ENCODE peak calls at places on chromosomes 2 and 18, in four cellular contexts. A is neural progenitor cell; R is naive thymus-derived CD4-positive, alpha-beta T cell; K is NB4. H is an unnamed sample.

GRCh38 chr18:1965541-1965940 is 605.8 kb downstream of the METTL4 start:
- DNase-seq in A (no peak), R (no peak), K (no peak), H (no peak)

GRCh38 chr2:234771985-234772774 is 179.6 kb upstream of the SH3BP4 start:
- DNase-seq in A (no peak), R (no peak), K (no peak), H (no peak)

GRCh38 chr18:79693561-79694205 is 14.1 kb downstream of the CTDP1 start:
- DNase-seq in A (peak; percentile 47), R (no peak), K (no peak), H (no peak)

GRCh38 chr2:34831096-34831495 is 1232.0 kb upstream of the FAM98A start:
- DNase-seq in A (no peak), R (no peak), K (no peak), H (no peak)

GRCh38 chr2:55992465-55992864 is 68.9 kb upstream of the EFEMP1 start:
- DNase-seq in A (no peak), R (no peak), K (no peak), H (no peak)

GRCh38 chr18:54742654-54743053 is 85.6 kb upstream of the RAB27B start:
- DNase-seq in A (no peak), R (no peak), K (no peak), H (no peak)

GRCh38 chr2:8378016-8378810 is 303.6 kb upstream of the ID2 start:
- DNase-seq in A (no peak), R (no peak), K (no peak), H (no peak)

GRCh38 chr2:84807063-84807485 is 73.8 kb downstream of the TRABD2A start:
- DNase-seq in A (no peak), R (no peak), K (no peak), H (no peak)

GRCh38 chr2:235215248-235215647 is 263.4 kb downstream of the SH3BP4 start:
- DNase-seq in A (no peak), R (no peak), K (no peak), H (no peak)

GRCh38 chr18:69763821-69764220 is 183.9 kb downstream of the CD226 start:
- DNase-seq in A (no peak), R (no peak), K (peak; percentile 1), H (no peak)

GRCh38 chr2:152344561-152345195 is 9.7 kb downstream of the FMNL2 start:
- DNase-seq in A (no peak), R (no peak), K (no peak), H (no peak)

GRCh38 chr18:46917808-46918600 is 602 bp downstream of the KATNAL2 start:
- DNase-seq in A (peak; percentile 48), R (peak; percentile 28), K (peak; percentile 50), H (peak; percentile 1)

GRCh38 chr2:181128199-181128598 is 147.8 kb downstream of the UBE2E3 start:
- DNase-seq in A (no peak), R (no peak), K (no peak), H (no peak)

GRCh38 chr2:162750033-162750432 is 88.5 kb downstream of the KCNH7 start:
- DNase-seq in A (no peak), R (no peak), K (no peak), H (no peak)

GRCh38 chr18:10046178-10046807 is 132.5 kb downstream of the VAPA start:
- DNase-seq in A (no peak), R (no peak), K (no peak), H (no peak)

GRCh38 chr2:156340818-156341481 is 8.4 kb upstream of the NR4A2 start:
- DNase-seq in A (peak; percentile 61), R (peak; percentile 28), K (peak; percentile 63), H (no peak)

GRCh38 chr2:60756097-60757087 is at the start of gene PAPOLG:
- DNase-seq in A (peak; percentile 99), R (peak; percentile 97), K (peak; percentile 95), H (peak; percentile 92)

GRCh38 chr2:184689633-184690032 is 91.3 kb downstream of the ZNF804A start:
- DNase-seq in A (no peak), R (no peak), K (no peak), H (no peak)

GRCh38 chr18:36608107-36608506 is 220.7 kb downstream of the TPGS2 start:
- DNase-seq in A (no peak), R (no peak), K (no peak), H (no peak)

GRCh38 chr2:112168422-112169124 is 30.4 kb downstream of the FBLN7 start:
- DNase-seq in A (no peak), R (no peak), K (no peak), H (no peak)

GRCh38 chr2:135960598-135961551 is 24.6 kb downstream of the DARS1 start:
- DNase-seq in A (peak; percentile 15), R (no peak), K (no peak), H (peak; percentile 7)

DNA sequence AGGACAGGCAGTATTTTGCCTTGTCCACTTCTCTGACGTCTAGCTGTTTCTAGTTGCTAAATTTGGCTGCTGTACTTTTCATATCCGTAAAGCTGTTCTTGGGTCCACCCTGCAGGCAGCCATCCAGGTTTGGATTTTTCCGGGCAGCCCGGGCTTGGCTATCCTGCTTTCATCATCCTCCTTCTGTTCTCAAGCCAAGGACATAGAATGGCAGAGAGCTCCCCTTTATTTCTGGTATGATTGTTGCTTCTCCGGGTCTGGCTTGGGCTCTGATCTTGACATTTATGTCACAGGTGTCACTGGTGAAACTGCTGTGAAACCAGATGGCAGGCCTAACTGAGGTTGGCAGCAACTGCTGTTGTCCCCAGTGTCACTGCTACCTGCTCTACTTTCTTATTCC is 35.5 kb downstream of the SCN2A start:
- DNase-seq in A (no peak), R (no peak), K (no peak), H (no peak)
- H3K4me3 ChIP-seq in A (no peak overlapping the region), R (no peak overlapping the region), K (no peak overlapping the region), H (no peak overlapping the region)

GRCh38 chr18:13179566-13180113 is 38.9 kb upstream of the LDLRAD4 start:
- DNase-seq in A (no peak), R (no peak), K (no peak), H (no peak)

GRCh38 chr18:13178976-13179375 is 39.6 kb upstream of the LDLRAD4 start:
- DNase-seq in A (no peak), R (no peak), K (no peak), H (no peak)

GRCh38 chr18:13183359-13183758 is 35.2 kb upstream of the LDLRAD4 start:
- DNase-seq in A (no peak), R (no peak), K (no peak), H (no peak)

GRCh38 chr18:13181765-13182164 is 36.8 kb upstream of the LDLRAD4 start:
- DNase-seq in A (no peak), R (no peak), K (no peak), H (no peak)

DNA sequence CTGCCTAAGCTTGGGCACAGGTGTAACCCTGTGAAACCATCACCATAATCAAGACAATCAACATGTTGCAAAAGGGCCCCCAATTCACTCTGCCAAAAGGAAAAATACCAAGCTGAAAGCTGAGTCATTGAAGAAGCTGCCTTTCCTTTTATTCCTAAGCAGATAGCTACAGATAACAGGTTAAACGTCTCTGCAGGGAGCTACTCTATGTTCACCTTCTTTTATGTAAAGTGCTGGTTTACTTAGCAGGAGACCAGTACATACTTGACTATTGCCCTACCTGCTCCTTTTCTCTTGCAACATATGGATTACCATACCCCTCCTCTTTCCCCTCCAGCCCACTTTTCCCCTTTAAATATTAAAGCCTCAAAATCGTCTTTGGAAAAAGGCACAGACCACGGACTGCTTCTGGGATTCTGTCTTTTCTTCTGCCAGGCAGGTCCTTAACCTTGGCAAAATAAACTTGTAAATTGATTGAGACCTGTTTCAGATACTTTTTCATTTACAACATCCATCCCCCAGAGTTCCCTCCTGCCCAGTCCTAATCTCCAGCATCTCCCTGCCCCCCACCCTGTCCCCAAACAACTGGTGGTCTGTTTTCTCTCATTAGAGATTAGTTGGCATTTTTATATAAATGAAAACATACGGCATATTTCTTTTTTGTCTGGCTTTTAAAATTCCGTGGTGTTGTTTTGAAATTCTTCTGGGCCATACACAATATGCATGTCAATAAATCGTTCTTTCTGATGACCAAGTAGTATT is 37.8 kb upstream of the LDLRAD4 start:
- DNase-seq in A (no peak), R (no peak), K (no peak), H (no peak)
- H3K4me3 ChIP-seq in A (no peak overlapping the region), R (no peak overlapping the region), K (no peak overlapping the region), H (no peak overlapping the region)

GRCh38 chr2:141929331-141930252 is 201.2 kb downstream of the LRP1B start:
- DNase-seq in A (no peak), R (no peak), K (no peak), H (no peak)

GRCh38 chr2:141930803-141931202 is 200.0 kb downstream of the LRP1B start:
- DNase-seq in A (no peak), R (no peak), K (no peak), H (no peak)

GRCh38 chr2:141927536-141927935 is 203.3 kb downstream of the LRP1B start:
- DNase-seq in A (no peak), R (no peak), K (no peak), H (no peak)

GRCh38 chr2:141933226-141933625 is 197.6 kb downstream of the LRP1B start:
- DNase-seq in A (no peak), R (no peak), K (no peak), H (no peak)

DNA sequence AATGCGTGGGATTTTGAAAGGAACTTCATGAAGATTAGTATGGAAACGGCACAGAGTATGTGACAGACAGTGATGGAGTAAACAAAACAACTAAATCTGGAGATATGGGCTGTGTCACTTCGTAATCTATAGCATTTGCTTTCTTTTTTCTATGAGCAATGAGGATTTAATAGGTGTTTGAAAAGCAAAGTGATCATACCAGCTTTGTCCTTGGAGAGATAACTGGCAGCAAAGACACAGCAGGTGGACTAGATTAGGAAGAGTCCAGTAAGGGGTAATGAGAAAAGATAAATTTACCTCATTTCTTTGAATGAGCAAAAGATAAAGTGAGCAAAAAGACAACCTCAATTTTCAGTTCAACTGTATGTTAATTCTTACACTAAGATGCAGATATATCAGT is 199.0 kb downstream of the LRP1B start:
- DNase-seq in A (no peak), R (no peak), K (no peak), H (no peak)
- H3K4me3 ChIP-seq in A (no peak overlapping the region), R (no peak overlapping the region), K (no peak overlapping the region), H (no peak overlapping the region)

DNA sequence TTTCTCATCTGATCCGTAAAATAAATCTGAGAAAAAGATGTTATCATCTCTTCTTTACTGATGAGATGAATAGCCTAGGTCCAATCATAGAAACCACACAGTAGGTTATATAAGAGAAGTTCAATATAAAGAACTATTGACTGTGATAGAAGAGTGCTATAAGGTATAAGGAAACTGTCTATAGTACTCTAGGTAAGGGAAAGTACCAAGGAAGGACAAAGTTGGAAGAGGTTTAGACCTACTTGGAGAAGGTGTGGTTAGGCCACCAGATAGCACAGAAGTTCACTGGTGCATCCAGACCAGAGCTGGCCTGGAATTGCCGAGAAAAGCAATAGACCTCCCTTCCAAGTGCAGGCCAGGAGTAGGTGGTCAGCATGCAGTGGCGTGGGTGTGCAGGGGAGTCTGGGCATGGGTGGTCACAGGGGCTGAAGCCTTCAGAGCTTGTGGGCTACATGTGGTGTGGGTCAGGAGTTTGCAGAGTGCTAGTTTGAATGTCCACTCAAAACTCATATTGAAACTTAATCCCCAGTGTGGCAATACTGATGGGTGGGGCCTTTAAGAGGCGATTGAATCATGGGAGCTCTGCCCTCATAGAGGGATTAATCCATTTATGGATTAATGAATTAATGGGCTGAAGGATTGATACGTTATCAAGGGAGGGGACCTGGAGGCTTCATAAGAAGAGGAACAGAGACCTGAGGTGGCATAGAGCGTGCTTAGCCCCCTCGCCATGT is 86.3 kb downstream of the ALPK2 start:
- DNase-seq in A (no peak), R (no peak), K (no peak), H (no peak)
- H3K4me3 ChIP-seq in A (no peak overlapping the region), R (no peak overlapping the region), K (no peak overlapping the region), H (no peak overlapping the region)